ENCODE peak calls at places on chromosomes 16 and 17, in five cellular contexts. K, G, R, I and L are unnamed samples.
A peak's percentile ranks its signal among the peaks of the same experiment; 100 is the strongest.

GRCh38 chr17:82072827-82073226 is 7.2 kb upstream of the DUS1L start:
- DNase-seq in K (no peak), G (no peak), R (no peak), I (no peak), L (no peak)

GRCh38 chr16:50213939-50214519 is 52.3 kb upstream of the ADCY7 start:
- DNase-seq in K (no peak), G (peak; percentile 36), R (peak; percentile 62), I (peak; percentile 48), L (peak; percentile 56)

GRCh38 chr16:24568392-24568791 is 29.0 kb downstream of the RBBP6 start:
- DNase-seq in K (no peak), G (no peak), R (peak; percentile 43), I (peak; percentile 25), L (peak; percentile 53)

GRCh38 chr17:75271955-75272847 is 1.2 kb upstream of the MIF4GD start:
- DNase-seq in K (no peak), G (no peak), R (peak; percentile 65), I (peak; percentile 78), L (no peak)

GRCh38 chr17:15263206-15263579 is 1.9 kb downstream of the PMP22 start:
- DNase-seq in K (no peak), G (no peak), R (peak; percentile 73), I (peak; percentile 72), L (peak; percentile 73)

GRCh38 chr16:89785523-89786155 is 30.8 kb downstream of the FANCA start:
- DNase-seq in K (no peak), G (no peak), R (no peak), I (no peak), L (no peak)

GRCh38 chr17:19291646-19292376 is 54.6 kb downstream of the EPN2 start:
- DNase-seq in K (no peak), G (no peak), R (no peak), I (no peak), L (no peak)

GRCh38 chr17:75551276-75551675 is 25.8 kb downstream of the LLGL2 start:
- DNase-seq in K (no peak), G (no peak), R (no peak), I (no peak), L (no peak)

GRCh38 chr17:2068589-2069051 is 13.7 kb downstream of the HIC1 start:
- DNase-seq in K (no peak), G (no peak), R (peak; percentile 90), I (peak; percentile 70), L (no peak)

GRCh38 chr17:74558882-74559519 is 8.3 kb downstream of the CD300H start:
- DNase-seq in K (no peak), G (no peak), R (no peak), I (no peak), L (no peak)

GRCh38 chr16:22189473-22190168 is 16.5 kb upstream of the EEF2K start:
- DNase-seq in K (no peak), G (no peak), R (peak; percentile 16), I (peak; percentile 55), L (no peak)

GRCh38 chr16:87809150-87809902 is 43.5 kb upstream of the KLHDC4 start:
- DNase-seq in K (peak; percentile 85), G (no peak), R (peak; percentile 53), I (no peak), L (no peak)

GRCh38 chr17:72405662-72406230 is 284.9 kb downstream of the SOX9 start:
- DNase-seq in K (no peak), G (no peak), R (no peak), I (no peak), L (no peak)

GRCh38 chr17:49745175-49746139 is 18.5 kb downstream of the FAM117A start:
- DNase-seq in K (no peak), G (no peak), R (no peak), I (no peak), L (no peak)

GRCh38 chr17:77831497-77832179 is 126.9 kb upstream of the TNRC6C start:
- DNase-seq in K (no peak), G (no peak), R (peak; percentile 77), I (peak; percentile 75), L (no peak)

GRCh38 chr16:16150117-16150877 is 73.0 kb downstream of the ABCC6 start:
- DNase-seq in K (no peak), G (no peak), R (peak; percentile 76), I (peak; percentile 84), L (no peak)

GRCh38 chr17:32914181-32914580 is 13.8 kb upstream of the TMEM98 start:
- DNase-seq in K (no peak), G (no peak), R (no peak), I (no peak), L (no peak)

GRCh38 chr17:77923776-77924513 is 34.6 kb upstream of the TNRC6C start:
- DNase-seq in K (no peak), G (no peak), R (no peak), I (no peak), L (no peak)

GRCh38 chr17:80743181-80743771 is 198.6 kb downstream of the RPTOR start:
- DNase-seq in K (no peak), G (no peak), R (no peak), I (no peak), L (no peak)

GRCh38 chr16:53022374-53022773 is 30.3 kb downstream of the CHD9NB start:
- DNase-seq in K (no peak), G (peak; percentile 41), R (peak; percentile 43), I (peak; percentile 70), L (peak; percentile 55)

GRCh38 chr16:31214705-31215286 is 877 bp downstream of the TRIM72 start:
- DNase-seq in K (no peak), G (no peak), R (no peak), I (peak; percentile 66), L (no peak)

GRCh38 chr16:31213877-31214704 is at the start of gene TRIM72:
- DNase-seq in K (no peak), G (peak; percentile 59), R (no peak), I (no peak), L (no peak)

GRCh38 chr16:31216552-31217530 is at the start of gene PYDC1:
- DNase-seq in K (no peak), G (no peak), R (no peak), I (no peak), L (no peak)

GRCh38 chr16:31216116-31216469 is 842 bp downstream of the PYDC1 start:
- DNase-seq in K (no peak), G (no peak), R (no peak), I (no peak), L (no peak)

DNA sequence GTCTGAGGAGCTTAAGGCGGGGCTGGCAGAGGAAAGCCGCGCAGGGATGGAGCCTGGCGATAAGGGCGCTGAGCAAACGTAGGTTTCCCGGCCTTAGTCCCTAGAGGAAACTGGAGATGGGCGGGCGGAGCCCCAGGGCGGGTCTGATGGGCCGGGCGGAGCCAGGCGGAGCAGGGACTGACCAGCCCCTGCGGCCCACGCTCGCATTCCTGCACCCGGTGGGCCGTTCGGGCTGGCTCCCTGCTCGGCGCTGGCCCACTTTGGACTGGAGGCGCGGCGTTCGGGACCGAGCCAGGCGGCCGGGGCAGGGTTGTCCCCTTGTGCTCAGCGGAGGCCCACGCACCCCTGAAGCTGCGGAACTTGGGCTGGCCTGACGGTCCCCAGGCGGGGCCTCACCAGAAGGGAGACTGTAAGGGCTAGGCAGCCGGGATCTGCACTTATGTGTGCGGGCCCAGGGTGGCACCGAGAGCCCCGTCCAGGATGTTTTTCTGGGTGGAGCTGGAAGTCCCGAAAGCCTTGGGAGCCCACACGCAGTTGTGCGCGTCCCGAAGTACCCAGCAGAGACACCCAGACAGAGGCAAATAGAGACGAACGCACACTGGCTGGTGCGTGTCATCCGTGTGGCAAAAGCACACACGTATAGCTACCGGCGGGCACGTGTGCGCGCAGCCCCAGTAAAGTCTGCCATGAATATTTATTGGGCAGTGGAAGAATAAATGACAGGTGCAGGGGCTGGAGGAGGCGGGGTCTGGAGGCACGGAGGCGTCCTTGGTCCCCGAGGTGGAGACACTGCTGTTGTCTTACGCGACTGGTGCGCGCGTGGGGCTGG is 1.4 kb downstream of the PYDC1 start:
- DNase-seq in K (no peak), G (peak; percentile 63), R (peak; percentile 55), I (peak; percentile 73), L (peak; percentile 91)
- TF ChIP-seq RAD21 in K (no peak), G (no peak), R (no peak), I (no peak), L (no peak)

DNA sequence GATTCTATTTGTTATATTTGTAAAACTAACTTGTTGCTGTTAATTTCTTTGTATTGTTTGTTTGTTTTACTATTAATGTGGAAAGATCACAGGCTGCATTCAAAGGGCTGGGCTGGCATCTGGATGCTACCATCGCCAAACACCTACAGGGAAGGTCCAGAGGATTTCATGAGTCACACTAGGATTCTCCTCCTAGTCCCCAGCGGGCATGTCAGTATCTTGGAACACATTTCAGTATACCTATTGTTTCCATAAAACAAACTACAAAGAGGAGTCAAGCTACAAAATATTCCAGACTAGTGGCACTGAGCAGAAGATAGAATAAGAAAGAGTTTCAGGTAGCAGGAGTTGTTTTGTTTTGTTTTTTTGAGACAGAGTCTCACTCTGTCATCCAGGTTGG is 55.3 kb downstream of the NOG start:
- DNase-seq in K (no peak), G (no peak), R (no peak), I (no peak), L (no peak)
- TF ChIP-seq RAD21 in K (no peak), G (no peak), R (no peak), I (no peak), L (no peak)

GRCh38 chr17:55298111-55298510 is 33.4 kb downstream of the HLF start:
- DNase-seq in K (no peak), G (no peak), R (no peak), I (no peak), L (no peak)

GRCh38 chr17:55296699-55297098 is 31.9 kb downstream of the HLF start:
- DNase-seq in K (no peak), G (no peak), R (no peak), I (no peak), L (no peak)

GRCh38 chr17:55294042-55294751 is 29.4 kb downstream of the HLF start:
- DNase-seq in K (no peak), G (no peak), R (no peak), I (no peak), L (no peak)

GRCh38 chr17:55296171-55296695 is 31.5 kb downstream of the HLF start:
- DNase-seq in K (no peak), G (no peak), R (no peak), I (no peak), L (no peak)

DNA sequence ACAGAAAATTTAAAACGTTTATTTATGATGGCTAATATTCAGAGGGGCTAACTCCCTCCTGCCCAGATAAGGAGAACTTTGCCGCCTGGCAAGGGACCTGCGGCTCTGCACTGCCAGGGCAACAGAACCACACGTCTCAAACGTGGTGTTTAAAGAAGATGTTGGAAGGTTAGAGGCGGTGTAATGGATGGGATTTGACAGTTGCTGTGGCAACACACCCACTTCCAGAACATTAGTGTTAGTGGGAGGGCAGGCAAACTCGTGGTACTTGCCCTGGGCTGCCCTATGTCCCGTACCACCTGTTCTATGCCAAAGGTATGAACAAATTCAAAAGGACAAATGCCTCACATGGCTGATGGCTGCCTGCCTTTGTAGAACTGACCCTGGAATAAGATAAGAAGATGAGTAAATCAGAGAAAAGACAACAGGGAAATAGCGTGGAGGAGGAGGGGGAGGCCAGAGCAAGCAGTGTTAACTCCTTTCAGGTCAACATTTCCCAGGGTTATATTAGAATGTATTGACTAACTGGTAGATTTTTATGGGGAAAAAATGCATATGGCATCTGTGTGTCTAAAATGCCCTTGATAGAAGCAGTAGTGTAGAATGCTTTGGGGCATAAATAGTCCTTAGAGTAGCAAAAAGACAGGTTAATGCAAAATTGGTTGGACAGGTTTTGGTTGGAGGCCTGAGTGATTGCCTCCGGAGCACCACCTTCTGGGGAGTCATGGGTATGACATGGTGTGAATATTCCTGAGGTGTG is 30.8 kb downstream of the HLF start:
- DNase-seq in K (no peak), G (peak; percentile 57), R (peak; percentile 43), I (peak; percentile 76), L (peak; percentile 90)
- TF ChIP-seq RAD21 in K (peak; percentile 89), G (peak; percentile 83), R (peak; percentile 77), I (peak; percentile 95), L (peak; percentile 86)

GRCh38 chr16:81195907-81196534 is 42.5 kb upstream of the BCO1 start:
- DNase-seq in K (no peak), G (no peak), R (no peak), I (no peak), L (no peak)

GRCh38 chr16:81201267-81201666 is 37.2 kb upstream of the BCO1 start:
- DNase-seq in K (no peak), G (no peak), R (peak; percentile 10), I (no peak), L (no peak)

GRCh38 chr16:81198635-81199034 is 39.9 kb upstream of the BCO1 start:
- DNase-seq in K (no peak), G (no peak), R (no peak), I (no peak), L (peak; percentile 40)
- TF ChIP-seq RAD21 in K (no peak), G (peak; percentile 90), R (peak; percentile 40), I (peak; percentile 15), L (peak; percentile 63)